ENCODE peak calls at places on chromosomes 1 and 21, in six cellular contexts. F is activated CD4-positive, alpha-beta T cell treated with anti-CD3 and anti-CD28 coated beads, Interleukin-2, amount 10 ng/mL, durations not matched to agents 7 days and 5 days; Y is CD8-positive, alpha-beta memory T cell; H is hypothalamus; O is G401; E is AG09319. W is an unnamed sample.
A peak's percentile ranks its signal among the peaks of the same experiment; 100 is the strongest.

GRCh38 chr1:60386259-60386658 is 312.7 kb upstream of the C1orf87 start:
- DNase-seq in O (no peak), E (no peak), F (no peak), H (no peak), Y (no peak), W (no peak)

GRCh38 chr1:235808226-235808625 is 58.5 kb downstream of the LYST start:
- DNase-seq in O (no peak), F (no peak), Y (no peak), H (no peak), E (no peak), W (no peak)

GRCh38 chr1:93638307-93638847 is 43.3 kb downstream of the BCAR3 start:
- DNase-seq in H (no peak), O (no peak), F (no peak), Y (no peak), E (no peak), W (no peak)

GRCh38 chr1:160544647-160545046 is 21.6 kb upstream of the SLAMF6 start:
- DNase-seq in F (peak; percentile 43), O (peak; percentile 52), Y (no peak), H (no peak), E (no peak), W (no peak)

GRCh38 chr1:160748182-160748876 is 9.3 kb downstream of the SLAMF7 start:
- DNase-seq in Y (no peak), F (no peak), E (no peak), O (no peak), H (no peak), W (no peak)

GRCh38 chr1:187275985-187276580 is 447.3 kb downstream of the PLA2G4A start:
- DNase-seq in H (no peak), O (no peak), E (no peak), Y (no peak), F (no peak), W (no peak)

GRCh38 chr21:44750675-44751025 is 39.3 kb upstream of the TSPEAR start:
- DNase-seq in E (no peak), F (no peak), Y (no peak), O (no peak), H (no peak), W (no peak)

GRCh38 chr1:105886309-105886708 is 1170.2 kb upstream of the PRMT6 start:
- DNase-seq in Y (no peak), H (no peak), F (no peak), O (no peak), E (no peak), W (no peak)

GRCh38 chr1:109299087-109299983 is 7.5 kb downstream of the MYBPHL start:
- DNase-seq in E (peak; percentile 34), O (peak; percentile 32), F (no peak), H (peak; percentile 53), Y (no peak), W (peak; percentile 91)

GRCh38 chr1:66243548-66244130 is 290.3 kb upstream of the SGIP1 start:
- DNase-seq in Y (no peak), E (no peak), F (no peak), O (no peak), H (no peak), W (no peak)

GRCh38 chr1:50308883-50309282 is 114.4 kb downstream of the DMRTA2 start:
- DNase-seq in F (peak; percentile 33), O (no peak), Y (no peak), H (no peak), E (no peak), W (no peak)

GRCh38 chr1:46180082-46180616 is 3.9 kb upstream of the P3R3URF start:
- DNase-seq in Y (no peak), H (no peak), O (no peak), E (no peak), F (peak; percentile 23), W (no peak)

GRCh38 chr1:19775831-19776230 is 23.9 kb downstream of the TMCO4 start:
- DNase-seq in F (no peak), E (no peak), H (no peak), O (no peak), Y (no peak), W (no peak)

GRCh38 chr1:7218210-7218832 is 433.1 kb downstream of the CAMTA1 start:
- DNase-seq in O (peak; percentile 57), F (peak; percentile 39), E (no peak), Y (no peak), H (no peak), W (no peak)

GRCh38 chr1:87647436-87648177 is 318.9 kb downstream of the LMO4 start:
- DNase-seq in O (no peak), E (no peak), F (no peak), H (no peak), Y (no peak), W (no peak)

GRCh38 chr1:8342325-8342724 is 24.4 kb downstream of the SLC45A1 start:
- DNase-seq in F (no peak), H (no peak), Y (no peak), O (no peak), E (no peak), W (peak; percentile 26)

GRCh38 chr21:45224189-45224938 is 63.3 kb downstream of the POFUT2 start:
- DNase-seq in Y (peak; percentile 65), O (no peak), F (peak; percentile 60), E (no peak), H (no peak), W (no peak)

W was measured in AG04449.